ENCODE peak calls at places on chromosomes 11 and 22, in seven cellular contexts. H is stomach, T is A549, M is H1, A is HepG2, N is transverse colon, I is sigmoid colon. O is an unnamed sample. For H3K4me1, the result is how much of the 10 kb centered on the place peaks cover.

GRCh38 chr22:50473088-50473487 is 1.7 kb downstream of the SBF1 start:
- DNase-seq in I (no peak), A (peak), H (no peak), T (peak), N (peak), M (no peak), O (no peak)

GRCh38 chr11:67433536-67434394 is 3.7 kb downstream of the PTPRCAP start:
- DNase-seq in M (no peak), A (no peak), H (no peak), T (no peak), N (no peak), I (no peak), O (no peak)

GRCh38 chr11:82308979-82309378 is 424.7 kb downstream of the FAM181B start:
- DNase-seq in M (no peak), A (no peak), I (no peak), T (no peak), N (no peak), H (no peak), O (no peak)

GRCh38 chr22:39439170-39439569 is 17.6 kb upstream of the MGAT3 start:
- DNase-seq in T (peak), A (peak), M (no peak), H (no peak), I (no peak), N (no peak), O (no peak)

GRCh38 chr11:117827521-117828511 is 3.3 kb upstream of the FXYD2 start:
- DNase-seq in N (peak), A (no peak), T (no peak), H (peak), I (peak), M (no peak), O (peak)

GRCh38 chr11:22193348-22194051 is 615 bp downstream of the ANO5 start:
- DNase-seq in H (peak), A (no peak), T (peak), I (peak), M (peak), N (peak), O (no peak)

GRCh38 chr22:32622004-32622761 is 147.6 kb downstream of the FBXO7 start:
- DNase-seq in A (peak), T (no peak), M (peak), I (peak), H (no peak), N (peak), O (no peak)

GRCh38 chr11:114571712-114572111 is 12.0 kb upstream of the NXPE1 start:
- DNase-seq in N (no peak), M (no peak), H (no peak), T (no peak), A (no peak), I (no peak), O (no peak)

GRCh38 chr11:1012740-1013627 is 23.5 kb downstream of the MUC6 start:
- DNase-seq in I (no peak), A (no peak), T (no peak), M (no peak), N (no peak), H (no peak), O (no peak)

GRCh38 chr11:73184953-73185671 is 33.0 kb upstream of the P2RY2 start:
- DNase-seq in N (peak), T (peak), I (peak), H (peak), A (peak), M (no peak), O (peak)

GRCh38 chr11:57094206-57094940 is 87.4 kb upstream of the LRRC55 start:
- DNase-seq in T (peak), M (no peak), A (no peak), I (no peak), H (no peak), N (no peak), O (no peak)

GRCh38 chr11:65891180-65892136 is 985 bp downstream of the CCDC85B start:
- DNase-seq in I (peak), A (peak), M (no peak), N (no peak), T (peak), H (no peak), O (no peak)

GRCh38 chr11:118171274-118172062 is 5.0 kb downstream of the SCN2B start:
- DNase-seq in H (peak), A (peak), N (peak), T (peak), M (no peak), I (peak), O (peak)

GRCh38 chr22:24503137-24503850 is 8.2 kb downstream of the UPB1 start:
- DNase-seq in I (no peak), N (peak), H (peak), T (peak), M (no peak), A (no peak), O (peak)

GRCh38 chr11:130260080-130260627 is 54.6 kb downstream of the ZBTB44 start:
- DNase-seq in H (no peak), I (no peak), A (peak), N (no peak), M (no peak), T (no peak), O (no peak)

GRCh38 chr11:46658259-46658658 is 40.9 kb downstream of the ATG13 start:
- DNase-seq in H (no peak), N (no peak), M (no peak), I (peak), T (no peak), A (no peak), O (peak)

GRCh38 chr11:117720061-117720511 is 76.9 kb downstream of the DSCAML1 start:
- DNase-seq in T (no peak), H (no peak), M (no peak), I (no peak), A (no peak), N (no peak), O (no peak)

GRCh38 chr11:118531597-118532084 is 649 bp downstream of the TMEM25 start:
- DNase-seq in N (no peak), M (no peak), T (no peak), I (no peak), A (peak), H (no peak), O (no peak)

DNA sequence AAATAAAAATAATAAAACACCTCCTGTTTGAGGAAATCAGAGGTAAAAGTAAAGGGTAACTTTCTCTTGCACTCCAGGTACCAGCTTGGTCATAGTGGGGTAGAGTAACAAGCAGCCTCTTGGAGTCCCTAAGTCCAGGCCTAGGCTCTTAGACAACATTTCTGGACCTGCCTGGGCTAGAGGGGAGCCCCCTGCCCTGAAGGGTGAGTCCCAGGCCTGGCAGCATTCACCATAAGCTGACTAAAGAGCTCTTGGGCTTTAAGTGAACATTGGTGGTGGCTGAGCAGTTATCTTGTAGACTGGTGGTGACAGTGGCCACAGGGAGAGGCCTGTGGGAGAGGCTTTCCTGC is 18.6 kb upstream of the OR56A3 start:
- DNase-seq in H (no peak), I (no peak), T (no peak), N (no peak), M (no peak), A (no peak), O (no peak)
- TF ChIP-seq EP300 in H (no peak), I (no peak), T (no peak), N (no peak), M (no peak), A (no peak), O (no peak)

GRCh38 chr11:24687748-24688147 is 190.9 kb downstream of the LUZP2 start:
- DNase-seq in A (no peak), N (no peak), I (no peak), H (no peak), T (no peak), M (no peak), O (no peak)
- H3K4me1 ChIP-seq in A (under half), N (under half), I (under half), H (under half), T (under half), M (under half), O (under half)

GRCh38 chr11:3123761-3124733 is 41.1 kb downstream of the OSBPL5 start:
- DNase-seq in N (peak), A (no peak), H (peak), I (peak), T (peak), M (no peak), O (peak)
- TF ChIP-seq EP300 in N (peak), A (no peak), H (peak), I (no peak), T (no peak), M (no peak), O (no peak)

GRCh38 chr22:48342016-48342415 is 1485.7 kb downstream of the BRD1 start:
- DNase-seq in A (no peak), M (no peak), I (peak), N (no peak), T (no peak), H (no peak), O (peak)
- H3K4me1 ChIP-seq in A (under half), M (under half), I (under half), N (under half), T (under half), H (under half), O (under half)

DNA sequence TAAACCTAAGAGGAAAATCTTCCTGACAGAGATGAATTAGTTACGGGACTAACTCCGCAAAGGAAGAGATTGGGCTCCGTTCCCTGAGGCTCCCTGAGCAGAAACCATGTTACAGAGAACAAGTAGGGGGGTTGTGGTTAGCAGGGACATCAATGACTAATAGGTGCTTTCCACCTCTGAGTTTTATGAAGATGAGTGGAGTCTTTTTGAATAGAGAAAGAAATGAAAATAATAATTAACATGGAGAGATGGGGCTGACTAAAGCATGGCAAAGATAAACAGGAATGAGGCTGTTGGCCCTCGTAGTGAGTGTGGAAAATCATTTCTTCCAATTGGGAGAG is 47.5 kb upstream of the PICALM start:
- DNase-seq in T (peak), A (no peak), H (no peak), I (no peak), M (no peak), N (no peak), O (no peak)
- TF ChIP-seq EP300 in T (no peak), A (no peak), H (no peak), I (no peak), M (no peak), N (no peak), O (no peak)

GRCh38 chr11:33907419-33907818 is 15.5 kb upstream of the LMO2 start:
- DNase-seq in T (no peak), M (no peak), H (no peak), I (no peak), A (no peak), N (no peak), O (no peak)

GRCh38 chr11:33910261-33910959 is 18.5 kb upstream of the LMO2 start:
- DNase-seq in A (no peak), T (no peak), N (no peak), I (no peak), M (no peak), H (no peak), O (no peak)

GRCh38 chr11:33910960-33911339 is 19.1 kb upstream of the LMO2 start:
- DNase-seq in M (no peak), N (no peak), T (no peak), I (no peak), A (no peak), H (no peak), O (no peak)

GRCh38 chr11:33912405-33913361 is 20.8 kb upstream of the LMO2 start:
- DNase-seq in T (peak), I (no peak), H (no peak), M (no peak), N (no peak), A (no peak), O (no peak)

GRCh38 chr11:33909552-33909951 is 17.7 kb upstream of the LMO2 start:
- DNase-seq in H (no peak), N (no peak), T (no peak), M (no peak), I (no peak), A (no peak), O (no peak)
- H3K4me1 ChIP-seq in H (under half), N (under half), T (under half), M (under half), I (under half), A (under half), O (under half)

DNA sequence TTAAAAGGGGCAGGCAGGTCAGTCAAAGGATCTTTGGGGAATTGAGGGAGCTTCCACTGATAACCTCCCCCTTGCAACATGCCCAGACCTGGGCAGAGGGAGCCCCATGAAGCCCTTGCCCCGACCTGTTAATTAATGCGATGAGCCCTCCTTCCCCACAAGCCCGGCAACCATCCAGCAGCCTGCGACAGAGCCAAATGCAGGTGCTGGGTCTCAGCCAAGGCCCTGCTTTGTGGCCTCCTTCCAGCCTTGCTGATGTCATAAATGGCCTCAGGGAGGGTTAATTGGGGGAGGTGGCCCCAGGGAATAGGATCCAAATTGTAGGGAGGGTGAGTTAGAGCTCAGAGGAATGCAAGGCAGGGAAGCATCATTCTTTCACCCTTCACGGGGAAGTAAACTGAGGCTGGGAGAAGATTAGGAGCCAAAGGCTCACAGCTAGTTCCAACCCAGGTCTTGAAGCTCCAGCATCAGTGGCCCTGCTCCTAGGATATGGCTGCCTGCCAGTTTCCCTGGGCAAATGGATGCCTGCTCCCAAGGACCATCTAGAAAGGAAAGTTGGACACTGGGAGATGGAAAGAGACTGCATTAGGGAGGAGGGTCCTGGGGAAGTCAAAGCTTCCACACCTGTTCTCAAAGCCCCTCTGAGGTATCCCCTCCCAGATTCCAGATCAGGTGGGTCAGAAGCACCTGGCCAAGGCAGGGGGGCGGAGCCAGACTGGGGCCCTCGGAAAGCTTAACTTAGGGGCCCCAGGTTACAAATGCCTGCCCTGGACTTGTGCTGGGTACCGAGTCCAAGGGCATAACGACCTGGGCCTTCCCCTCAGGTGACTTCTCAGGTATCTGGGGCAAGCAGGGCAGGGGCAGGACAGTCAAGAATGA is 34.1 kb downstream of the LMO1 start:
- DNase-seq in A (no peak), T (no peak), M (no peak), N (peak), H (peak), I (no peak), O (no peak)
- TF ChIP-seq EP300 in A (no peak), T (no peak), M (no peak), N (no peak), H (no peak), I (no peak), O (no peak)

GRCh38 chr22:46054091-46054877 is 77.3 kb upstream of the WNT7B start:
- DNase-seq in A (no peak), M (no peak), N (peak), I (peak), H (peak), T (no peak), O (peak)

GRCh38 chr22:46052331-46052771 is 75.4 kb upstream of the WNT7B start:
- DNase-seq in A (no peak), H (peak), N (peak), I (peak), T (no peak), M (no peak), O (peak)

GRCh38 chr22:46052801-46053562 is 76.0 kb upstream of the WNT7B start:
- DNase-seq in N (peak), H (peak), A (no peak), I (peak), T (no peak), M (no peak), O (peak)

GRCh38 chr22:46054878-46055158 is 77.9 kb upstream of the WNT7B start:
- DNase-seq in I (no peak), A (no peak), T (no peak), H (no peak), N (no peak), M (no peak), O (no peak)

GRCh38 chr22:46053563-46054090 is 76.7 kb upstream of the WNT7B start:
- DNase-seq in H (peak), N (peak), M (no peak), I (peak), T (no peak), A (no peak), O (peak)
- H3K4me1 ChIP-seq in H (half or more), N (half or more), M (under half), I (half or more), T (under half), A (under half), O (half or more)